ENCODE peak calls at places on chromosomes 1 and 21, in ten cellular contexts. L is GM12878, G is stomach, J is breast epithelium, E is endothelial cell of umbilical vein, F is esophagus muscularis mucosa, B is Panc1, Q is SK-N-SH, A is upper lobe of left lung, Z is sigmoid colon. H is an unnamed sample. For H3K4me1 and H3K9me3, the result is how much of the 10 kb centered on the place peaks cover.

GRCh38 chr1:87783315-87783714 is 454.6 kb downstream of the LMO4 start:
- DNase-seq in G (no peak), F (no peak), Z (no peak), A (no peak), E (no peak), B (no peak), Q (no peak), J (no peak), L (no peak), H (no peak)

GRCh38 chr1:29167904-29168303 is 13.8 kb downstream of the SRSF4 start:
- DNase-seq in G (no peak), Q (no peak), A (no peak), J (no peak), F (no peak), E (no peak), Z (no peak), B (no peak), L (no peak), H (no peak)

GRCh38 chr1:180778782-180779398 is 133.8 kb upstream of the KIAA1614 start:
- DNase-seq in F (no peak), Q (peak), B (no peak), J (no peak), E (no peak), L (no peak), Z (no peak), A (no peak), G (no peak), H (no peak)

GRCh38 chr1:216710042-216710441 is 13.2 kb downstream of the ESRRG start:
- DNase-seq in A (no peak), Q (no peak), G (no peak), E (no peak), Z (no peak), J (no peak), F (no peak), L (no peak), B (no peak), H (no peak)

GRCh38 chr1:28436211-28436769 is 66.8 kb downstream of the PHACTR4 start:
- DNase-seq in G (no peak), Z (no peak), J (no peak), E (no peak), F (no peak), B (no peak), Q (no peak), L (no peak), A (no peak), H (no peak)

GRCh38 chr1:166485620-166486019 is 318.8 kb upstream of the FAM78B start:
- DNase-seq in Z (no peak), B (no peak), G (no peak), J (no peak), E (no peak), A (no peak), F (no peak), Q (no peak), L (no peak), H (no peak)

GRCh38 chr1:12047120-12047876 is 15.8 kb upstream of the TNFRSF8 start:
- DNase-seq in E (no peak), F (no peak), Z (no peak), L (peak), B (no peak), J (no peak), Q (no peak), G (no peak), A (no peak), H (no peak)

GRCh38 chr1:162904579-162904978 is 43.6 kb upstream of the CCDC190 start:
- DNase-seq in Z (no peak), A (no peak), Q (no peak), J (no peak), L (no peak), G (no peak), F (no peak), B (no peak), E (no peak), H (no peak)

GRCh38 chr1:3888301-3888700 is 11.8 kb downstream of the C1orf174 start:
- DNase-seq in L (no peak), F (no peak), E (no peak), G (no peak), J (no peak), B (no peak), Q (no peak), Z (no peak), A (no peak), H (no peak)

GRCh38 chr1:15283500-15283899 is 36.5 kb downstream of the FHAD1 start:
- DNase-seq in L (no peak), F (no peak), E (no peak), B (no peak), Z (peak), A (no peak), J (peak), Q (peak), G (no peak), H (no peak)

GRCh38 chr1:204092632-204093420 is 19.9 kb downstream of the SOX13 start:
- DNase-seq in F (no peak), L (no peak), B (no peak), Q (no peak), A (no peak), G (no peak), E (no peak), J (no peak), Z (no peak), H (no peak)

GRCh38 chr1:91120915-91121314 is 99.1 kb upstream of the ZNF644 start:
- DNase-seq in Q (no peak), F (no peak), B (no peak), L (no peak), G (no peak), J (no peak), E (no peak), Z (no peak), A (no peak), H (no peak)

GRCh38 chr1:63787875-63788274 is 14.1 kb downstream of the ROR1 start:
- DNase-seq in G (peak), A (no peak), Z (no peak), Q (no peak), F (peak), E (no peak), L (no peak), B (no peak), J (no peak), H (no peak)

GRCh38 chr1:63789856-63790605 is 16.2 kb downstream of the ROR1 start:
- DNase-seq in J (no peak), Z (no peak), B (no peak), A (no peak), F (no peak), Q (no peak), L (no peak), G (no peak), E (no peak), H (no peak)

GRCh38 chr1:63792152-63792551 is 18.3 kb downstream of the ROR1 start:
- DNase-seq in B (no peak), J (no peak), L (no peak), F (no peak), A (no peak), Z (no peak), Q (no peak), G (no peak), E (no peak), H (no peak)

GRCh38 chr1:63793741-63794240 is 20.0 kb downstream of the ROR1 start:
- DNase-seq in F (no peak), A (no peak), Q (no peak), Z (no peak), E (no peak), G (no peak), L (no peak), B (no peak), J (no peak), H (no peak)

DNA sequence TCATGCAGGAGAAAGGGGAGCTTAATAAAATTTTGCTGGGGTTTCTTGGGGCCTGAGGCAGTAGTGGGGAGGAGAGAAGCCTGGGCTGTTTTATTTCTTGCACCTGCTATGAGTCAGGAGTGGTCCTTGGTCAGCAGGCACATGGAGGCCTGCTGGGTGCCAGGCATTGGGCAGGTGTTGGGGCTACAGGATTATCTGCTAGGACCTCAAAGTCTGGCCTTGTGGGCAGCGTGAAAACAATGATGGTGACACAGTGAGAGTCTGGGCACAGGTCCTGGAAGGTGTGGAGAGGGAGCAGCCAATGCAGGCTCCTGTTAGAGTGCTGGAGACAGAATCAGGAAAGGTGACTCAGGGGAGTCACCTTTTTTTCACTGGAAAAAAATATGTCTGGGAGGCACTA is 17.2 kb downstream of the ROR1 start:
- DNase-seq in A (no peak), Q (no peak), J (no peak), L (no peak), G (no peak), Z (no peak), F (no peak), B (no peak), E (no peak), H (no peak)
- H3K4me1 ChIP-seq in A (under half), Q (under half), J (under half), L (under half), G (under half), Z (under half), F (under half), B (under half), E (under half), H (under half)

GRCh38 chr1:8632092-8632491 is 185.3 kb downstream of the RERE start:
- DNase-seq in Z (no peak), Q (no peak), J (no peak), A (no peak), F (no peak), B (no peak), E (no peak), G (no peak), L (no peak), H (no peak)

GRCh38 chr1:8627728-8628127 is 189.7 kb downstream of the RERE start:
- DNase-seq in G (no peak), F (no peak), B (no peak), Q (no peak), L (no peak), A (no peak), Z (no peak), E (no peak), J (no peak), H (no peak)

GRCh38 chr1:8625981-8626898 is 191.2 kb downstream of the RERE start:
- DNase-seq in B (no peak), G (no peak), A (no peak), Z (no peak), F (no peak), Q (no peak), J (no peak), E (no peak), L (no peak), H (no peak)

GRCh38 chr1:8631163-8631562 is 186.3 kb downstream of the RERE start:
- DNase-seq in A (no peak), Z (no peak), E (no peak), F (no peak), B (no peak), L (no peak), J (no peak), G (no peak), Q (no peak), H (no peak)

DNA sequence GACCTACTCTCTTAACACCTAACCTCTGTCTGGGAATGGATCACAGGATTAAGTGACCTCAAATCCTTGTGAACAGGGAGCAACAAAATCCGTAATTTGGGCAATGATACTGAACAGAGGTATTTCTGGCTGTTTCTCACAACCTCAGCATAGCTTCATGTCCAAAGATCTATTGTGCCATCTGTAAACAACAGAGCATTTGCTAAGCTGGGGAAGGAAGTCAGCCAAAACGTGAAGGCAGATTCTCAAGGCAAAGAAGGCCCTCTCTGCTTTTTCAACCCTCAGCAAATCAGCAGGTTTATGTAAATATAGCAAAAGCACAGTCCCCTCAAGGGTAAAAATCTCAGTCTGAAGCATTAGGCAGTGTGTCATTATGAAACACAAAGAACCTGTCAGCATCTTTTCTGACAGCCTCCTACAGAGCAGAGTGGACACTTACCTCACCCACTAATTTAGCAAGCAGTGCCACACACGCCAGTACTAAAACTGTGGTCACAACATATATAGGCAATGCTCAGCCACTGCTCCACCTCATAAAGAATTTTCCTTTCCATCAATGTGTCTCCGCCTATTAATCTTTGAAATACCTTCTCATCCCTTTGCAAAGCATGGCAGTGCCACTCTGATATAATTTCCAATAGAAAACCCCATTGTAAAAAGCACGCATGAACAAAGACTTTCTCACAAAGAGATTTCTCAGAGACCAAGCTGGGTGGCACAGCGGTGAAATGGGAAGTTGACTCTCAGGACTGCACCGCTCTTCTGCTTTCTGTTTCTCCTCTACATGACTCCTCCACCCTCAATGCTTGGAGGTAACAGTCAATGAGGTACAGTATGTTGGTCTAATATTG is 188.0 kb downstream of the RERE start:
- DNase-seq in L (peak), Z (no peak), E (no peak), A (no peak), Q (no peak), B (no peak), J (no peak), F (no peak), G (no peak), H (no peak)
- H3K9me3 ChIP-seq in L (under half), Z (under half), E (under half), A (under half), Q (under half), B (under half), J (under half), F (under half), G (under half), H (under half)

GRCh38 chr21:34523019-34523418 is 11.0 kb upstream of the KCNE1 start:
- DNase-seq in J (no peak), Q (no peak), B (no peak), L (no peak), E (no peak), F (no peak), A (no peak), G (peak), Z (no peak), H (no peak)

GRCh38 chr21:34526236-34526617 is 14.2 kb upstream of the KCNE1 start:
- DNase-seq in L (no peak), B (no peak), Z (no peak), Q (no peak), E (no peak), J (no peak), G (no peak), F (no peak), A (no peak), H (no peak)

GRCh38 chr21:34522284-34522683 is 10.3 kb upstream of the KCNE1 start:
- DNase-seq in J (no peak), G (no peak), Z (no peak), B (no peak), A (no peak), L (no peak), F (no peak), Q (no peak), E (no peak), H (no peak)

GRCh38 chr21:34526618-34527290 is 14.7 kb upstream of the KCNE1 start:
- DNase-seq in E (peak), Q (no peak), J (peak), L (no peak), B (peak), A (no peak), Z (peak), G (peak), F (peak), H (no peak)

GRCh38 chr21:34524671-34525601 is 12.9 kb upstream of the KCNE1 start:
- DNase-seq in Q (no peak), J (no peak), G (no peak), L (no peak), E (peak), Z (peak), B (no peak), F (no peak), A (no peak), H (no peak)
- TF ChIP-seq POLR2AphosphoS5 in Q (no peak), J (no peak), G (no peak), L (no peak), E (no peak), Z (no peak), B (no peak), F (peak), A (no peak), H (no peak)

GRCh38 chr1:229412056-229412455 is 21.8 kb downstream of the ACTA1 start:
- DNase-seq in G (no peak), J (no peak), A (no peak), Z (no peak), E (no peak), F (no peak), L (no peak), B (no peak), Q (no peak), H (no peak)
- H3K4me1 ChIP-seq in G (under half), J (under half), A (under half), Z (under half), E (under half), F (under half), L (under half), B (under half), Q (under half), H (under half)

GRCh38 chr1:50416553-50417453 is 6.4 kb downstream of the DMRTA2 start:
- DNase-seq in E (no peak), J (no peak), B (no peak), Q (peak), A (no peak), L (no peak), F (no peak), Z (no peak), G (no peak), H (no peak)

GRCh38 chr1:50415235-50416149 is 7.8 kb downstream of the DMRTA2 start:
- DNase-seq in B (no peak), Z (no peak), J (no peak), A (peak), L (no peak), G (no peak), F (no peak), E (no peak), Q (peak), H (no peak)

GRCh38 chr1:50414853-50415234 is 8.4 kb downstream of the DMRTA2 start:
- DNase-seq in J (no peak), F (no peak), G (no peak), E (no peak), B (no peak), Z (no peak), A (no peak), Q (no peak), L (no peak), H (no peak)

GRCh38 chr1:50417487-50417886 is 5.8 kb downstream of the DMRTA2 start:
- DNase-seq in G (no peak), F (no peak), Q (peak), J (no peak), Z (no peak), B (no peak), E (no peak), L (no peak), A (no peak), H (no peak)

DNA sequence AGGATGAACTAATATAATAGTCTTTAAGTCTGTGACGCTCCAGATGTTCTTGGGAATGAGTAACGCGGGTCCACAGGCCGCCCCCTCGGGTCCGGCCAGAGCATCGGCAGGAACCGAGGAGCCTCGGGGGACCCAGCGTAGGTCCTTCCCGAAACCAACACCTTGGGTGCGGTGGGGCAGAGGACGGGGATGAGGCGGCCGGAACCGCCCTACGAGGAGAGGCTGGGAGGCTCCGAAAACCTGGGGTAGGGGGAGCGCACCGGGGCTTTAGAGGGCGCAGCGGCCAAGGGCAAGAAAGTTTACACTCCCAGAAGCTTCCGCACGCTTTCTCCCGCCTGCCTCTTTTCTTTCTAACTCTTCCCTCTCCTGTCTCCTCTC is 7.1 kb downstream of the DMRTA2 start:
- DNase-seq in Q (peak), G (no peak), Z (no peak), L (no peak), F (no peak), A (peak), B (no peak), J (no peak), E (no peak), H (no peak)
- H3K9me3 ChIP-seq in Q (under half), G (under half), Z (under half), L (under half), F (under half), A (under half), B (under half), J (under half), E (under half), H (under half)